ENCODE peak calls at places on chromosomes 3 and 15, in six cellular contexts. R is MM.1S, Y is tibial artery, G is ovary, J is body of pancreas, Z is heart left ventricle. A is an unnamed sample.

GRCh38 chr3:185175370-185175987 is 22.6 kb upstream of the C3orf70 start:
- DNase-seq in R (peak; percentile 72), Y (no peak), G (peak; percentile 51), J (peak; percentile 22), Z (peak; percentile 73), A (peak; percentile 49)

GRCh38 chr15:101501703-101502373 is 12.3 kb upstream of the PCSK6 start:
- DNase-seq in R (no peak), Y (no peak), G (peak; percentile 53), J (no peak), Z (peak; percentile 56), A (peak; percentile 45)

GRCh38 chr15:88649286-88649733 is 10.5 kb downstream of the ISG20 start:
- DNase-seq in R (no peak), Y (no peak), G (no peak), J (peak; percentile 32), Z (peak; percentile 89), A (peak; percentile 81)

GRCh38 chr3:128760881-128761280 is 34.9 kb downstream of the RAB7A start:
- DNase-seq in R (no peak), Y (no peak), G (no peak), J (no peak), Z (no peak), A (no peak)

GRCh38 chr3:22729212-22729611 is 473.9 kb upstream of the UBE2E2 start:
- DNase-seq in R (no peak), Y (no peak), G (no peak), J (no peak), Z (no peak), A (no peak)

GRCh38 chr15:51128701-51129100 is 34.0 kb upstream of the TNFAIP8L3 start:
- DNase-seq in R (no peak), Y (no peak), G (no peak), J (no peak), Z (no peak), A (no peak)

GRCh38 chr3:42080452-42080872 is 10.7 kb upstream of the TRAK1 start:
- DNase-seq in R (no peak), Y (no peak), G (no peak), J (peak; percentile 35), Z (no peak), A (peak; percentile 77)

GRCh38 chr3:183161552-183162345 is 785 bp downstream of the LAMP3 start:
- DNase-seq in R (peak; percentile 71), Y (no peak), G (no peak), J (no peak), Z (no peak), A (peak; percentile 56)

GRCh38 chr3:42052132-42052866 is 38.9 kb upstream of the TRAK1 start:
- DNase-seq in R (no peak), Y (no peak), G (no peak), J (no peak), Z (no peak), A (no peak)

GRCh38 chr3:123143669-123144411 is 57.9 kb upstream of the SEC22A start:
- DNase-seq in R (no peak), Y (no peak), G (peak; percentile 54), J (peak; percentile 25), Z (no peak), A (no peak)

GRCh38 chr3:158108596-158108995 is 1.3 kb upstream of the RSRC1 start:
- DNase-seq in R (no peak), Y (no peak), G (no peak), J (no peak), Z (no peak), A (no peak)

GRCh38 chr15:101045236-101045646 is 126.1 kb downstream of the LRRK1 start:
- DNase-seq in R (no peak), Y (peak; percentile 2), G (peak; percentile 57), J (no peak), Z (no peak), A (no peak)

GRCh38 chr15:80698636-80699035 is 3.5 kb downstream of the ABHD17C start:
- DNase-seq in R (no peak), Y (no peak), G (no peak), J (no peak), Z (no peak), A (no peak)

GRCh38 chr3:119530418-119530817 is 29.0 kb downstream of the CD80 start:
- DNase-seq in R (no peak), Y (no peak), G (no peak), J (no peak), Z (no peak), A (no peak)

GRCh38 chr3:103203431-103203830 is 768.6 kb downstream of the ZPLD1 start:
- DNase-seq in R (no peak), Y (no peak), G (no peak), J (no peak), Z (no peak), A (no peak)

GRCh38 chr3:66076861-66077495 is 38.3 kb upstream of the MAGI1 start:
- DNase-seq in R (no peak), Y (no peak), G (no peak), J (peak; percentile 9), Z (no peak), A (no peak)

GRCh38 chr15:52499506-52499905 is 29.2 kb downstream of the MYO5A start:
- DNase-seq in R (no peak), Y (no peak), G (no peak), J (no peak), Z (no peak), A (no peak)

GRCh38 chr15:81108427-81108826 is 25.6 kb upstream of the CFAP161 start:
- DNase-seq in R (peak; percentile 50), Y (no peak), G (no peak), J (no peak), Z (no peak), A (no peak)

GRCh38 chr15:68829068-68829467 is 8.4 kb upstream of the ANP32A start:
- DNase-seq in R (peak; percentile 47), Y (no peak), G (no peak), J (peak; percentile 29), Z (no peak), A (peak; percentile 47)

GRCh38 chr15:39625856-39626255 is 45.0 kb downstream of the THBS1 start:
- DNase-seq in R (no peak), Y (no peak), G (no peak), J (no peak), Z (no peak), A (no peak)

GRCh38 chr15:83747050-83747717 is 93.3 kb downstream of the ADAMTSL3 start:
- DNase-seq in R (peak; percentile 9), Y (peak; percentile 62), G (peak; percentile 36), J (peak; percentile 41), Z (peak; percentile 28), A (no peak)

GRCh38 chr3:148789156-148789555 is 38.5 kb upstream of the CPB1 start:
- DNase-seq in R (no peak), Y (peak; percentile 28), G (no peak), J (peak; percentile 9), Z (no peak), A (no peak)

GRCh38 chr3:150399060-150399459 is 9.0 kb upstream of the TSC22D2 start:
- DNase-seq in R (no peak), Y (no peak), G (no peak), J (no peak), Z (no peak), A (no peak)

GRCh38 chr3:110069641-110070538 is 732.5 kb upstream of the DPPA4 start:
- DNase-seq in R (peak; percentile 74), Y (no peak), G (no peak), J (peak; percentile 36), Z (no peak), A (no peak)

GRCh38 chr3:49017646-49017977 is 768 bp downstream of the DALRD3 start:
- DNase-seq in R (peak; percentile 34), Y (no peak), G (no peak), J (peak; percentile 17), Z (no peak), A (no peak)

GRCh38 chr15:81752149-81752942 is 293.5 kb downstream of the MEX3B start:
- DNase-seq in R (peak; percentile 89), Y (peak; percentile 65), G (peak; percentile 39), J (peak; percentile 59), Z (peak; percentile 47), A (no peak)

GRCh38 chr3:10357095-10357494 is 36.2 kb upstream of the SEC13 start:
- DNase-seq in R (no peak), Y (no peak), G (no peak), J (no peak), Z (no peak), A (no peak)

GRCh38 chr15:43052860-43053259 is 53.0 kb downstream of the UBR1 start:
- DNase-seq in R (no peak), Y (no peak), G (no peak), J (no peak), Z (no peak), A (no peak)

GRCh38 chr3:178048768-178049167 is 487.5 kb upstream of the KCNMB2 start:
- DNase-seq in R (no peak), Y (no peak), G (no peak), J (no peak), Z (no peak), A (no peak)

DNA sequence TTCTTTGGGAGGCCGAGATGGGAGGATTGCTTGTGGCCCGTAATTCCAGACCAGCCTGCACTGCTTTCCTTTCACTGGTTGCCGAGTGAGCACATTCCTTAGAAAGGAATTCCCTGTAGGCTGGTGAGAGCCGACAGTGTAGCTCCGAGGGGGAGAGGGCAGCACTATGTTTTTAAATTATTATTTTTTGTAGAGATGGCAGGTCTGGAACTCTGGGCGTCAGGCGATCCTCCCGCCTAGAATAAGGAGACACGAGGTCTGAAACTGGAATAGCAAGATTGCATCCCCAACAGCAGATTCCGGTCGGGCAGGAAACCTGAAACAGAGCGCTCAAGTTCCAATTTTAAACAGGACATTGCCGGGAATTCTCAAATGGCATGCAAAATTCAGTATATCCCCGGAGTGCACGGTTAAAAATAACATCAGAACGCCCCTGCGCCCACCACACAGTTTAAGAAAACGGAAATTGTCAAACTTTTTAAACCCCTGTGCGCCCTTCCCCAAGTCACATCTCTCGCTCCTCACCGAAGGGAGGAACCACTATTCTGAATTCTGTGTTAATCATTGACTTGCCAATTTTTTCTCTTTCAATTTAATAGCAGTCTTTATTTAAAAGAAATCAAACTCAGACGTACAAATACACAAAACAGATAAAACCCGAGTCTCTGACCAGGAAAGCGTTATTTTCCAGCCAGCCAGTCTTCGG is 637 bp upstream of the RNU5B-1 start:
- DNase-seq in R (no peak), Y (peak; percentile 54), G (peak; percentile 76), J (peak; percentile 75), Z (peak; percentile 81), A (no peak)
- TF ChIP-seq CTCF in R (no peak), Y (peak; percentile 78), G (no peak), J (no peak), Z (peak; percentile 88), A (no peak)

DNA sequence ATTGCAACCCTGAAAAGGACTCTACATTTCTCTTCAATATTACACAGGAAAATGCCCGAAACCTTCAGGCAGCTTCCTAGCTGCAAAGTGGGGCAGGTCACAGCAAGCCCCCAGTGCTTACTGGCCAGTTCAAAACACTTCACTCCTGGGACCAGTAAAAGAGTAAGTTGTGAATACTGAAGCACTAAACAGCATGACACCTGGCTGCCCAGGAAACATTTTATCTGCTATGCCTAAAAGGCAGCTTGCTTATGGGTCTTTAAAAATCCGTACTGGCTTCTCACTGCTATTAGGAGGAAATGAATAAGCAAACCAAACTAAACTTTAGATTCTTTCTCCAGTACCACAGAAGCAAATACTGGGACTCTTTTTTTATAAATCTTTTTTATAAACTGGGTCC is 457.9 kb upstream of the ALCAM start:
- DNase-seq in R (no peak), Y (no peak), G (no peak), J (no peak), Z (no peak), A (no peak)
- H3K27ac ChIP-seq in R (no peak overlapping the region), Y (peak overlapping the region; percentile 30), G (no peak overlapping the region), J (no peak overlapping the region), Z (no peak overlapping the region), A (no peak overlapping the region)

GRCh38 chr3:186261638-186262037 is 100.4 kb downstream of the DGKG start:
- DNase-seq in R (peak; percentile 29), Y (no peak), G (no peak), J (no peak), Z (no peak), A (no peak)
- TF ChIP-seq CTCF in R (peak; percentile 42), Y (no peak), G (no peak), J (peak; percentile 7), Z (no peak), A (no peak)

GRCh38 chr15:73989001-73989798 is 2.9 kb downstream of the STOML1 start:
- DNase-seq in R (no peak), Y (no peak), G (no peak), J (no peak), Z (peak; percentile 46), A (no peak)
- H3K27ac ChIP-seq in R (no peak overlapping the region), Y (peak overlapping the region; percentile 85), G (no peak overlapping the region), J (peak overlapping the region; percentile 73), Z (peak overlapping the region; percentile 95), A (peak overlapping the region; percentile 95)